ENCODE peak calls at places on chromosomes 12 and 14, in four cellular contexts. O is RWPE1, X is NCI-H1105, E is NCI-H446. V is an unnamed sample.
A peak's percentile ranks its signal among the peaks of the same experiment; 100 is the strongest.

GRCh38 chr14:55366271-55366670 is 45.4 kb downstream of the ATG14 start:
- DNase-seq in O (no peak), X (no peak), E (no peak), V (no peak)

GRCh38 chr12:22447223-22447622 is 97.1 kb downstream of the C2CD5 start:
- DNase-seq in O (no peak), X (peak; percentile 63), E (no peak), V (peak; percentile 46)

GRCh38 chr14:55399912-55400311 is 11.7 kb downstream of the ATG14 start:
- DNase-seq in O (no peak), X (no peak), E (no peak), V (no peak)

GRCh38 chr12:113548467-113548866 is 76.8 kb upstream of the LHX5 start:
- DNase-seq in O (no peak), X (no peak), E (no peak), V (no peak)

GRCh38 chr14:100622234-100622633 is 35.0 kb upstream of the BEGAIN start:
- DNase-seq in O (peak; percentile 30), X (no peak), E (no peak), V (no peak)

GRCh38 chr12:29131539-29131938 is 17.5 kb upstream of the FAR2 start:
- DNase-seq in O (no peak), X (no peak), E (no peak), V (no peak)

GRCh38 chr14:104875412-104875751 is 10.3 kb downstream of the CEP170B start:
- DNase-seq in O (no peak), X (no peak), E (no peak), V (no peak)

GRCh38 chr12:26150737-26151450 is 26.1 kb upstream of the BHLHE41 start:
- DNase-seq in O (no peak), X (no peak), E (no peak), V (no peak)

GRCh38 chr14:101511620-101512395 is 49.5 kb upstream of the DIO3 start:
- DNase-seq in O (no peak), X (no peak), E (no peak), V (no peak)

GRCh38 chr14:97295108-97295710 is 498.0 kb downstream of the VRK1 start:
- DNase-seq in O (no peak), X (no peak), E (no peak), V (no peak)

GRCh38 chr14:89198544-89199329 is 218.3 kb downstream of the FOXN3 start:
- DNase-seq in O (no peak), X (no peak), E (no peak), V (no peak)

GRCh38 chr14:49303952-49304516 is 282.1 kb downstream of the RPS29 start:
- DNase-seq in O (peak; percentile 15), X (no peak), E (no peak), V (no peak)

GRCh38 chr12:116121453-116121871 is 156.0 kb downstream of the MED13L start:
- DNase-seq in O (no peak), X (no peak), E (no peak), V (peak; percentile 91)

GRCh38 chr12:3150820-3151590 is 73.8 kb downstream of the TSPAN9 start:
- DNase-seq in O (no peak), X (no peak), E (no peak), V (peak; percentile 58)

GRCh38 chr12:112936927-112937326 is 1.3 kb upstream of the OAS3 start:
- DNase-seq in O (peak; percentile 86), X (no peak), E (no peak), V (no peak)

GRCh38 chr14:39050389-39050788 is 52.6 kb downstream of the SEC23A start:
- DNase-seq in O (peak; percentile 48), X (no peak), E (no peak), V (no peak)

GRCh38 chr12:108515916-108516315 is 839 bp downstream of the FICD start:
- DNase-seq in O (no peak), X (no peak), E (no peak), V (no peak)

GRCh38 chr12:18723752-18724151 is 14.1 kb downstream of the PLCZ1 start:
- DNase-seq in O (peak; percentile 78), X (no peak), E (no peak), V (no peak)

GRCh38 chr14:99531221-99532096 is 50.2 kb downstream of the CCNK start:
- DNase-seq in O (no peak), X (no peak), E (peak; percentile 22), V (no peak)

GRCh38 chr12:67352682-67353081 is 83.5 kb downstream of the CAND1 start:
- DNase-seq in O (no peak), X (no peak), E (no peak), V (no peak)

GRCh38 chr14:54837508-54838149 is 65.0 kb downstream of the GCH1 start:
- DNase-seq in O (no peak), X (no peak), E (no peak), V (no peak)

GRCh38 chr12:91215940-91216454 is 33.4 kb upstream of the DCN start:
- DNase-seq in O (no peak), X (no peak), E (no peak), V (no peak)

GRCh38 chr14:100695423-100695738 is 31.3 kb upstream of the DLK1 start:
- DNase-seq in O (no peak), X (no peak), E (no peak), V (no peak)

GRCh38 chr14:36513451-36514277 is 6.4 kb downstream of the NKX2-1 start:
- DNase-seq in O (no peak), X (peak; percentile 72), E (no peak), V (peak; percentile 93)

GRCh38 chr14:92973798-92974372 is 50.9 kb downstream of the CHGA start:
- DNase-seq in O (peak; percentile 55), X (no peak), E (no peak), V (no peak)

GRCh38 chr12:50059440-50060119 is 2.2 kb downstream of the ASIC1 start:
- DNase-seq in O (no peak), X (no peak), E (no peak), V (no peak)

GRCh38 chr14:71626281-71626835 is 305.9 kb upstream of the RGS6 start:
- DNase-seq in O (no peak), X (no peak), E (no peak), V (no peak)

V was measured in NCI-H1417.